ENCODE peak calls at places on chromosomes 16 and 17, in ten cellular contexts. C, S, B, Y, I, X, N, Z, R and U are unnamed samples.

GRCh38 chr17:74210191-74211140 is 2.9 kb upstream of the TTYH2 start:
- DNase-seq in C (peak), S (peak), B (peak), Y (peak), I (peak), X (peak), N (peak), Z (peak), R (peak), U (peak)

GRCh38 chr16:84115919-84116719 is 623 bp downstream of the MBTPS1 start:
- DNase-seq in C (peak), S (no peak), B (no peak), Y (no peak), I (peak), X (no peak), N (peak), Z (peak), R (peak), U (no peak)

GRCh38 chr17:58312824-58313223 is 15.8 kb downstream of the TSPOAP1 start:
- DNase-seq in C (peak), S (no peak), B (no peak), Y (no peak), I (no peak), X (no peak), N (no peak), Z (no peak), R (no peak), U (peak)

GRCh38 chr17:81393684-81394376 is 1.4 kb upstream of the BAHCC1 start:
- DNase-seq in C (peak), S (peak), B (peak), Y (peak), I (peak), X (no peak), N (no peak), Z (peak), R (peak), U (peak)

GRCh38 chr17:2395258-2396170 is 5.3 kb downstream of the MNT start:
- DNase-seq in C (peak), S (no peak), B (no peak), Y (peak), I (peak), X (no peak), N (no peak), Z (peak), R (no peak), U (no peak)

GRCh38 chr17:76924345-76925332 is 56.4 kb downstream of the MGAT5B start:
- DNase-seq in C (peak), S (no peak), B (no peak), Y (no peak), I (no peak), X (no peak), N (no peak), Z (no peak), R (no peak), U (no peak)

GRCh38 chr17:59427996-59428395 is 96.5 kb downstream of the YPEL2 start:
- DNase-seq in C (no peak), S (no peak), B (no peak), Y (peak), I (no peak), X (no peak), N (no peak), Z (peak), R (peak), U (no peak)

GRCh38 chr17:75153854-75154194 is 488 bp downstream of the JPT1 start:
- DNase-seq in C (peak), S (peak), B (no peak), Y (no peak), I (no peak), X (no peak), N (no peak), Z (no peak), R (no peak), U (no peak)

GRCh38 chr17:82334622-82335394 is 1.2 kb upstream of the SECTM1 start:
- DNase-seq in C (no peak), S (peak), B (no peak), Y (no peak), I (no peak), X (no peak), N (no peak), Z (peak), R (no peak), U (no peak)

GRCh38 chr17:20995873-20996723 is 46.7 kb downstream of the USP22 start:
- DNase-seq in C (no peak), S (no peak), B (peak), Y (no peak), I (no peak), X (no peak), N (no peak), Z (no peak), R (no peak), U (no peak)

GRCh38 chr16:57628008-57628781 is at the start of gene ADGRG1:
- DNase-seq in C (peak), S (no peak), B (peak), Y (peak), I (peak), X (no peak), N (no peak), Z (peak), R (peak), U (no peak)

GRCh38 chr17:50953831-50954601 is 87.9 kb upstream of the TOB1 start:
- DNase-seq in C (no peak), S (peak), B (no peak), Y (peak), I (peak), X (no peak), N (no peak), Z (peak), R (no peak), U (peak)

GRCh38 chr17:62966426-62967110 is 533 bp downstream of the TANC2 start:
- DNase-seq in C (peak), S (no peak), B (peak), Y (no peak), I (peak), X (peak), N (no peak), Z (peak), R (no peak), U (no peak)

GRCh38 chr17:65527381-65527780 is 34.1 kb downstream of the AXIN2 start:
- DNase-seq in C (no peak), S (no peak), B (no peak), Y (no peak), I (no peak), X (no peak), N (no peak), Z (no peak), R (no peak), U (no peak)

GRCh38 chr16:80056334-80056733 is 455.8 kb upstream of the MAF start:
- DNase-seq in C (no peak), S (no peak), B (peak), Y (no peak), I (peak), X (no peak), N (no peak), Z (peak), R (no peak), U (no peak)

GRCh38 chr17:81715107-81715871 is 3.2 kb downstream of the SLC25A10 start:
- DNase-seq in C (no peak), S (no peak), B (no peak), Y (no peak), I (no peak), X (no peak), N (no peak), Z (no peak), R (no peak), U (no peak)

GRCh38 chr17:2178798-2179505 is 124.0 kb downstream of the HIC1 start:
- DNase-seq in C (no peak), S (no peak), B (no peak), Y (no peak), I (no peak), X (no peak), N (no peak), Z (no peak), R (no peak), U (no peak)

GRCh38 chr17:66675991-66676371 is 158.9 kb upstream of the CACNG5 start:
- DNase-seq in C (no peak), S (no peak), B (no peak), Y (peak), I (peak), X (no peak), N (no peak), Z (no peak), R (no peak), U (no peak)

GRCh38 chr16:78444-79145 is 570 bp downstream of the MPG start:
- DNase-seq in C (no peak), S (no peak), B (no peak), Y (no peak), I (peak), X (peak), N (no peak), Z (peak), R (no peak), U (no peak)